ENCODE peak calls at places on chromosomes 5 and 9, in four cellular contexts. F is HFFc6, Z is right lobe of liver, R is NB4. I is an unnamed sample.

GRCh38 chr5:35038891-35039290 is 8.9 kb downstream of the AGXT2 start:
- DNase-seq in F (no peak), Z (no peak), R (no peak), I (no peak)

GRCh38 chr5:119862654-119863053 is 233.3 kb downstream of the FAM170A start:
- DNase-seq in F (no peak), Z (no peak), R (no peak), I (no peak)

GRCh38 chr5:124645396-124645795 is 101.0 kb downstream of the ZNF608 start:
- DNase-seq in F (no peak), Z (no peak), R (no peak), I (no peak)

GRCh38 chr9:114452219-114453169 is 52.8 kb downstream of the WHRN start:
- DNase-seq in F (no peak), Z (no peak), R (no peak), I (no peak)

GRCh38 chr9:6055213-6055612 is 39.8 kb upstream of the RANBP6 start:
- DNase-seq in F (peak; percentile 81), Z (no peak), R (peak; percentile 98), I (no peak)

GRCh38 chr9:122346478-122347347 is 24.1 kb upstream of the PTGS1 start:
- DNase-seq in F (no peak), Z (peak; percentile 67), R (no peak), I (no peak)

GRCh38 chr5:10216107-10216506 is 33.6 kb downstream of the ATPSCKMT start:
- DNase-seq in F (no peak), Z (no peak), R (no peak), I (no peak)

GRCh38 chr9:91127653-91128052 is 234.1 kb downstream of the AUH start:
- DNase-seq in F (no peak), Z (no peak), R (no peak), I (no peak)

GRCh38 chr9:127899200-127899943 is at the start of gene ST6GALNAC6:
- DNase-seq in F (no peak), Z (peak; percentile 84), R (peak; percentile 76), I (peak; percentile 76)

GRCh38 chr5:1763548-1763911 is 36.1 kb downstream of the MRPL36 start:
- DNase-seq in F (peak; percentile 67), Z (peak; percentile 59), R (peak; percentile 71), I (peak; percentile 59)

GRCh38 chr9:2623866-2624682 is 2.5 kb downstream of the VLDLR start:
- DNase-seq in F (no peak), Z (no peak), R (peak; percentile 33), I (no peak)

GRCh38 chr5:332843-333242 is 11.3 kb downstream of the AHRR start:
- DNase-seq in F (no peak), Z (no peak), R (no peak), I (no peak)

GRCh38 chr5:22250528-22250927 is 602.6 kb downstream of the CDH12 start:
- DNase-seq in F (no peak), Z (no peak), R (no peak), I (no peak)

GRCh38 chr5:180636016-180636402 is 13.4 kb downstream of the FLT4 start:
- DNase-seq in F (no peak), Z (peak; percentile 35), R (no peak), I (no peak)

GRCh38 chr9:95573463-95573862 is 56.7 kb upstream of the PTCH1 start:
- DNase-seq in F (no peak), Z (no peak), R (no peak), I (no peak)

GRCh38 chr9:126283799-126284465 is 42.7 kb upstream of the MVB12B start:
- DNase-seq in F (no peak), Z (no peak), R (no peak), I (no peak)

GRCh38 chr9:135978650-135979461 is 17.7 kb upstream of the UBAC1 start:
- DNase-seq in F (no peak), Z (no peak), R (peak; percentile 71), I (no peak)

GRCh38 chr5:8615142-8615858 is 746.4 kb downstream of the MTRR start:
- DNase-seq in F (no peak), Z (no peak), R (no peak), I (no peak)

GRCh38 chr5:124263680-124264491 is 482.6 kb downstream of the ZNF608 start:
- DNase-seq in F (no peak), Z (no peak), R (no peak), I (no peak)

GRCh38 chr9:12657998-12658397 is 35.2 kb upstream of the TYRP1 start:
- DNase-seq in F (no peak), Z (no peak), R (no peak), I (peak; percentile 57)

GRCh38 chr5:142421158-142421617 is 96.4 kb upstream of the SPRY4 start:
- DNase-seq in F (no peak), Z (no peak), R (no peak), I (no peak)

GRCh38 chr5:151092750-151093149 is 11.9 kb upstream of the TNIP1 start:
- DNase-seq in F (peak; percentile 83), Z (no peak), R (peak; percentile 84), I (no peak)

GRCh38 chr9:137630684-137631083 is 11.9 kb downstream of the EHMT1 start:
- DNase-seq in F (no peak), Z (no peak), R (no peak), I (no peak)

GRCh38 chr5:151095341-151096000 is 14.6 kb upstream of the TNIP1 start:
- DNase-seq in F (no peak), Z (no peak), R (no peak), I (no peak)

GRCh38 chr9:124941689-124942561 is 1.0 kb upstream of the GOLGA1 start:
- DNase-seq in F (peak; percentile 20), Z (peak; percentile 77), R (peak; percentile 82), I (no peak)

GRCh38 chr9:135036861-135037465 is 50.5 kb upstream of the OLFM1 start:
- DNase-seq in F (no peak), Z (no peak), R (no peak), I (no peak)

GRCh38 chr5:9516591-9516990 is 29.3 kb downstream of the SEMA5A start:
- DNase-seq in F (no peak), Z (no peak), R (peak; percentile 4), I (no peak)

GRCh38 chr5:94793113-94793815 is 174.8 kb downstream of the SLF1 start:
- DNase-seq in F (peak; percentile 85), Z (no peak), R (peak; percentile 72), I (no peak)

GRCh38 chr5:76192837-76193236 is 109.7 kb downstream of the SV2C start:
- DNase-seq in F (no peak), Z (no peak), R (no peak), I (no peak)

GRCh38 chr5:1545798-1546355 is 22.1 kb upstream of the LPCAT1 start:
- DNase-seq in F (no peak), Z (no peak), R (no peak), I (no peak)

GRCh38 chr9:70753311-70753710 is 338.9 kb upstream of the KLF9 start:
- DNase-seq in F (no peak), Z (no peak), R (no peak), I (no peak)

GRCh38 chr9:137278913-137279711 is 1.6 kb downstream of the TOR4A start:
- DNase-seq in F (no peak), Z (peak; percentile 52), R (no peak), I (peak; percentile 92)

GRCh38 chr9:81125446-81126092 is 563.8 kb downstream of the TLE1 start:
- DNase-seq in F (no peak), Z (no peak), R (peak; percentile 88), I (no peak)

GRCh38 chr9:25224309-25224708 is 453.9 kb downstream of the TUSC1 start:
- DNase-seq in F (no peak), Z (no peak), R (no peak), I (no peak)
- TF ChIP-seq CTCF in F (no peak), Z (no peak), R (no peak), I (no peak)

DNA sequence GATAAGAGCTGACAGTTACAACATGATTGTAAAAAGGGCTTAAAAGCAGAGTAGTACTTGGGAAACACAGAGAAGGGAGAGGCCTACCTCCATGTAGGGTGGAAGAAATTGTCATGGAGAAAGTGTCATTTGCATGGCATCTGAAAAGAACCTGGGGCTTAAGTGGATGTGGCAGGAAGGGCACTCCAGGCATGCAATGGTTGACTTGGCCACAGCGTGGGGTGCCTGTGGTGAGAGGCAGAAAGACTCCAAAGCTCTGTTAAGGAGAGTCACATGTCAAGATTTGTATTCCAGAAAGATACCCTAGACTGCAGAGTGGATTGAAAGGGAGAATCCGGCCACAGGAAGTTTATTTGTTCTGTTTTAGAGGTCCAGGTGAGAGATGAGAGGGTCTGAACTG is 2.4 kb downstream of the POLR3G start:
- DNase-seq in F (no peak), Z (no peak), R (no peak), I (no peak)
- TF ChIP-seq CTCF in F (no peak), Z (no peak), R (no peak), I (no peak)

GRCh38 chr9:22129134-22129533 is 120.0 kb upstream of the CDKN2B start:
- DNase-seq in F (no peak), Z (no peak), R (no peak), I (no peak)
- TF ChIP-seq CTCF in F (no peak), Z (no peak), R (no peak), I (no peak)

GRCh38 chr5:127833999-127834953 is 131.1 kb downstream of the CCDC192 start:
- DNase-seq in F (no peak), Z (no peak), R (peak; percentile 67), I (no peak)
- TF ChIP-seq CTCF in F (no peak), Z (no peak), R (no peak), I (no peak)

GRCh38 chr5:135019314-135019713 is 14.7 kb downstream of the PITX1 start:
- DNase-seq in F (no peak), Z (peak; percentile 18), R (no peak), I (no peak)
- TF ChIP-seq CTCF in F (no peak), Z (no peak), R (no peak), I (no peak)